ENCODE peak calls at places on chromosomes 1 and 21, in ten cellular contexts. P is CD8-positive, alpha-beta T cell; Y is suprapubic skin; M is GM23248; Z is CD8-positive, alpha-beta memory T cell; X is K562; R is ovary; I is cardiac muscle cell; U is tibial nerve; H is A549. V is an unnamed sample. For H3K4me1, the result is how much of the 10 kb centered on the place peaks cover.

GRCh38 chr1:172758242-172758641 is 99.3 kb downstream of the FASLG start:
- DNase-seq in P (no peak), Y (no peak), M (peak), Z (no peak), X (no peak), R (no peak), I (no peak), U (no peak), H (no peak), V (no peak)

GRCh38 chr1:39825432-39825941 is 36.8 kb upstream of the BMP8B start:
- DNase-seq in P (no peak), Y (no peak), M (no peak), Z (no peak), X (no peak), R (no peak), I (no peak), U (no peak), H (no peak), V (no peak)

GRCh38 chr1:6624712-6625578 is at the start of gene THAP3:
- DNase-seq in P (peak), Y (peak), M (peak), Z (peak), X (peak), R (peak), I (peak), U (peak), H (peak), V (peak)

GRCh38 chr1:8089535-8090228 is 63.6 kb upstream of the ERRFI1 start:
- DNase-seq in P (no peak), Y (no peak), M (peak), Z (no peak), X (no peak), R (no peak), I (peak), U (no peak), H (no peak), V (no peak)

GRCh38 chr1:49556676-49557234 is 467.0 kb downstream of the AGBL4 start:
- DNase-seq in P (no peak), Y (no peak), M (no peak), Z (no peak), X (no peak), R (no peak), I (no peak), U (no peak), H (no peak), V (no peak)

GRCh38 chr1:238487931-238488330 is 597.2 kb upstream of the ZP4 start:
- DNase-seq in P (no peak), Y (no peak), M (peak), Z (no peak), X (no peak), R (no peak), I (no peak), U (no peak), H (no peak), V (no peak)

GRCh38 chr1:25461783-25462182 is 31.1 kb downstream of the MACO1 start:
- DNase-seq in P (no peak), Y (no peak), M (no peak), Z (no peak), X (no peak), R (no peak), I (no peak), U (no peak), H (no peak), V (no peak)

GRCh38 chr1:100378956-100379355 is 26.6 kb downstream of the CDC14A start:
- DNase-seq in P (no peak), Y (no peak), M (no peak), Z (no peak), X (no peak), R (no peak), I (no peak), U (no peak), H (no peak), V (no peak)

GRCh38 chr1:204314209-204314892 is 45.4 kb downstream of the PLEKHA6 start:
- DNase-seq in P (no peak), Y (no peak), M (no peak), Z (no peak), X (no peak), R (no peak), I (no peak), U (no peak), H (no peak), V (no peak)

GRCh38 chr1:156118175-156118868 is 3.8 kb downstream of the LMNA start:
- DNase-seq in P (no peak), Y (no peak), M (peak), Z (no peak), X (no peak), R (peak), I (no peak), U (no peak), H (no peak), V (peak)
- H3K27ac ChIP-seq in P (no peak), Y (peak), M (peak), Z (peak), X (peak), R (peak), I (peak), U (peak), H (peak), V (no peak)

DNA sequence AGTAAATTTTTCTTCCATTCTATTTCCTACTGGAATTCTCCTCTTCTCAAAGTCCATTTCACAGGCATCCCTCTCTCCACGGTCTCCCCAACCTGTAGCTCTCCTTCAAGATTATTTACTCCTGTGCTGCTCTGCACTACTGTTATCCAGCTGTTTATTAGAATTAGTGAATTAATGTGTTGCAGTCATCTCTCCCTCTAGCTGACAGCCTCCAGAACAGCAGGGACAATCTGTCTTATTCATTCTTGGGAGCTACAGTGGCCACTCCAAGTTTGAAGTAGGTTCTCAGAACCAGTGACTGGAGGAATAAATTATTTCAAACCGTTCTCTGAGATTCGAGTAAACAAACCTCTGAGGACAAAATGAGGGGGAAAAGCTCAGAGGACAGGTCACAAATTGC is 331.0 kb downstream of the RRAGC start:
- DNase-seq in P (no peak), Y (no peak), M (no peak), Z (no peak), X (no peak), R (no peak), I (no peak), U (no peak), H (no peak), V (no peak)
- H3K4me3 ChIP-seq in P (no peak), Y (no peak), M (no peak), Z (no peak), X (no peak), R (no peak), I (no peak), U (no peak), H (no peak), V (no peak)

DNA sequence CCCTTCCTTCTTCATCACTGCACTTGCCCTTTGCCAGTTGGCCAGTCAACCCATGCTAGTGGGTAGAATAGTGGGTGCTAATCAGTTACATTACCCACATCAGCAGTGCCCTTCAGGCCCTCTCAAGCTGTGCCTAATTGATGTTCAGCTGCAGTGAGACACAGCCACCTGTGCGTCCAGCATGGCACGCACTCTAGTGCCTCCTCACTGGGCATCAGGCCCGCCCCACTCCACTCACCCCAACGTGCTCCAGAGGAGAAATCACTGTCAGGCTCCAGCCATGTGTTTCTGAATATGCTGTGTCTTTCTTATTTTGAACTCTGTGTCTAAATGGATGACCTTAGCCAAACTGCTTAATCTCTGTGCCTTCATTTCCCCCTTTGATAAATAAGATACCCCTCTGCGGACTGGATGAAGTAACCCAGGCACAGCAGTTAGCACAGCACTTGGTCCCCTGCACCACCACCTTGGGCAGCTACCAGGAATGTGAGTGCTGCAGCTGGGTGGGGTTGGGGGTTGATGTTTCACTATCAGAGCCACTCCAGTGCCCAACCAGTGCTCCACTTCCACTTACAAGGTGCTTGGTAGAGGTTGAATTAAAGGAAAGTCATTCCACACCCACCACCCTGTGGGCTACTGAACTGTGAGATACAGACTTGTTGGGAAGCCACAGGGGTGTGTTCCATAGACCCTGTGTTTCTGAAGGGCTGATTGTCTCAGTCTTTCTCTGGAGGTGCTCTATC is 8.9 kb upstream of the ADORA3 start:
- DNase-seq in P (no peak), Y (no peak), M (no peak), Z (no peak), X (no peak), R (no peak), I (no peak), U (no peak), H (no peak), V (no peak)
- H3K4me1 ChIP-seq in P (half or more), Y (half or more), M (under half), Z (half or more), X (under half), R (under half), I (under half), U (under half), H (under half), V (half or more)

GRCh38 chr1:28129150-28129549 is 40.7 kb upstream of the EYA3 start:
- DNase-seq in P (no peak), Y (no peak), M (peak), Z (no peak), X (no peak), R (no peak), I (peak), U (no peak), H (no peak), V (no peak)
- H3K27ac ChIP-seq in P (no peak), Y (no peak), M (no peak), Z (no peak), X (no peak), R (no peak), I (no peak), U (no peak), H (peak), V (no peak)

DNA sequence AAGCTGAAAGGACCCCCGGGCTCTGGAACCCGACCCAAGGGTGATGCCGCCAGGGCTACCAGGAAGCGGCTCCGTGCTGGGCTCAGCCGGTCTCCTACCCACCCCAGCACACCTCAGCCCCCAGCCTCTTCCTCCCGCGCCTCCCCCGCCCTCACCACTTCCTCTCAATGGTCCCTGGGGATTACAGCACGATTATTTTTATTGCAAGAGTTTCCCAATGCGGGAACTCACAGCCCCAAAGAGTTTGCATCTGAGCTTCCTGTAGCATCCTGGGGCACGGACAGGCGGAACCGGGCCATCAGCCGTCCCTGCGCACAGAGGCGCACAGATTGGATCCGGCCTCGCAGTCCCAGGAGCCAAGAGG is 8.7 kb upstream of the SLX9 start:
- DNase-seq in P (peak), Y (no peak), M (peak), Z (peak), X (no peak), R (no peak), I (peak), U (no peak), H (no peak), V (no peak)
- H3K4me3 ChIP-seq in P (peak), Y (peak), M (peak), Z (peak), X (no peak), R (no peak), I (peak), U (no peak), H (no peak), V (peak)

GRCh38 chr1:160794396-160794795 is 1.6 kb upstream of the LY9 start:
- DNase-seq in P (no peak), Y (no peak), M (no peak), Z (no peak), X (no peak), R (no peak), I (no peak), U (no peak), H (no peak), V (no peak)
- H3K4me1 ChIP-seq in P (under half), Y (under half), M (under half), Z (under half), X (under half), R (under half), I (under half), U (under half), H (under half), V (under half)

GRCh38 chr21:33362044-33362555 is 37.3 kb downstream of the IFNAR1 start:
- DNase-seq in P (peak), Y (no peak), M (no peak), Z (peak), X (no peak), R (no peak), I (no peak), U (no peak), H (no peak), V (peak)

GRCh38 chr21:33360871-33361602 is 36.3 kb downstream of the IFNAR1 start:
- DNase-seq in P (peak), Y (peak), M (peak), Z (peak), X (peak), R (peak), I (peak), U (peak), H (peak), V (peak)

GRCh38 chr21:33359446-33359845 is 34.7 kb downstream of the IFNAR1 start:
- DNase-seq in P (no peak), Y (no peak), M (no peak), Z (no peak), X (no peak), R (no peak), I (no peak), U (no peak), H (no peak), V (no peak)

GRCh38 chr21:33357177-33357576 is 32.4 kb downstream of the IFNAR1 start:
- DNase-seq in P (no peak), Y (no peak), M (no peak), Z (no peak), X (no peak), R (no peak), I (no peak), U (no peak), H (no peak), V (no peak)

DNA sequence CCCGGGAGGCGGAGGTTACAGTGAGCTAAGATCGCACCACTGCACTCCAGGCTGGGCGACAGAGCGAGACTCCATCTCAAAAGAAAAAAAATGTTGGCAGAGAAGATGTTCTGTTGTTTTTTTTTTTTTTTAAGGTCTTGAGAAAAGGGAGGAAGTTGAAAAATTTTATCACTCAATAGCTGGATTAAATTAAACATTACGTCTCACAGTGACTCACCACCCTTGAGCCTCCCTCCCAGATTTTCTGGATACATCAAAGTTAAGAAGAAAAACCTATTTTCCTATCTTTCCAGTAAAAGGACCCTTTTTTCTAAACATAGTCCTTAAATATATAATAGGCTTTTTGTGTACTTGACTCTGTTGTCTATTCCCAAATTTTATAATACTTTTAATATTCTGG is 35.5 kb downstream of the IFNAR1 start:
- DNase-seq in P (no peak), Y (no peak), M (peak), Z (no peak), X (no peak), R (no peak), I (peak), U (no peak), H (no peak), V (no peak)
- H3K27ac ChIP-seq in P (no peak), Y (peak), M (peak), Z (no peak), X (no peak), R (no peak), I (no peak), U (peak), H (no peak), V (no peak)

GRCh38 chr1:156691665-156692408 is 13.5 kb downstream of the CRABP2 start:
- DNase-seq in P (no peak), Y (no peak), M (peak), Z (no peak), X (peak), R (no peak), I (no peak), U (no peak), H (no peak), V (no peak)
- H3K4me3 ChIP-seq in P (no peak), Y (no peak), M (no peak), Z (no peak), X (no peak), R (no peak), I (no peak), U (no peak), H (no peak), V (no peak)

GRCh38 chr21:15014220-15014619 is 50.6 kb downstream of the NRIP1 start:
- DNase-seq in P (no peak), Y (no peak), M (peak), Z (no peak), X (no peak), R (no peak), I (no peak), U (no peak), H (no peak), V (no peak)
- H3K4me1 ChIP-seq in P (under half), Y (under half), M (half or more), Z (under half), X (under half), R (under half), I (under half), U (under half), H (under half), V (under half)

V was measured in effector memory CD4-positive, alpha-beta T cell.